ENCODE peak calls at places on chromosomes 16 and 17, in nine cellular contexts. I, J, Y, T, P, H, M, D and Q are unnamed samples.

GRCh38 chr16:77564791-77565390 is 130.1 kb upstream of the ADAMTS18 start:
- DNase-seq in I (no peak), J (no peak), Y (no peak), T (no peak), P (no peak), H (peak), M (no peak), D (no peak), Q (no peak)

GRCh38 chr16:3106205-3106928 is 6.0 kb upstream of the ZNF205 start:
- DNase-seq in I (peak), J (peak), Y (peak), T (peak), P (peak), H (peak), M (peak), D (peak), Q (peak)

GRCh38 chr16:2149630-2150417 is 1.4 kb downstream of the RAB26 start:
- DNase-seq in I (no peak), J (peak), Y (peak), T (peak), P (no peak), H (no peak), M (peak), D (peak), Q (peak)

GRCh38 chr17:16938496-16939270 is 33.2 kb downstream of the TNFRSF13B start:
- DNase-seq in I (no peak), J (no peak), Y (peak), T (no peak), P (no peak), H (no peak), M (no peak), D (no peak), Q (peak)

GRCh38 chr16:75097941-75098897 is 18.4 kb downstream of the LDHD start:
- DNase-seq in I (no peak), J (peak), Y (no peak), T (no peak), P (no peak), H (no peak), M (no peak), D (peak), Q (no peak)

GRCh38 chr17:39218906-39219305 is 6.8 kb downstream of the STAC2 start:
- DNase-seq in I (no peak), J (no peak), Y (no peak), T (no peak), P (no peak), H (no peak), M (no peak), D (no peak), Q (no peak)

GRCh38 chr17:6539871-6540270 is 16.5 kb downstream of the PITPNM3 start:
- DNase-seq in I (no peak), J (no peak), Y (peak), T (no peak), P (no peak), H (no peak), M (no peak), D (no peak), Q (no peak)

GRCh38 chr17:28076138-28076537 is 33.7 kb downstream of the NLK start:
- DNase-seq in I (no peak), J (no peak), Y (no peak), T (no peak), P (no peak), H (no peak), M (no peak), D (no peak), Q (no peak)

GRCh38 chr16:75380870-75381269 is 52.4 kb downstream of the CFDP1 start:
- DNase-seq in I (no peak), J (peak), Y (no peak), T (no peak), P (no peak), H (no peak), M (no peak), D (no peak), Q (no peak)

GRCh38 chr16:75262800-75263127 is 11.3 kb upstream of the BCAR1 start:
- DNase-seq in I (no peak), J (no peak), Y (no peak), T (no peak), P (no peak), H (no peak), M (no peak), D (no peak), Q (no peak)

GRCh38 chr17:9115446-9116265 is 94.3 kb downstream of the NTN1 start:
- DNase-seq in I (peak), J (peak), Y (no peak), T (peak), P (peak), H (peak), M (no peak), D (peak), Q (peak)

GRCh38 chr17:37701424-37702020 is 43.3 kb downstream of the HNF1B start:
- DNase-seq in I (no peak), J (peak), Y (no peak), T (no peak), P (no peak), H (no peak), M (peak), D (no peak), Q (no peak)

GRCh38 chr17:38786372-38786771 is 13.0 kb downstream of the PIP4K2B start:
- DNase-seq in I (no peak), J (no peak), Y (no peak), T (no peak), P (no peak), H (no peak), M (peak), D (no peak), Q (no peak)

GRCh38 chr17:58156839-58157803 is 8.9 kb downstream of the OR4D1 start:
- DNase-seq in I (peak), J (no peak), Y (peak), T (peak), P (no peak), H (no peak), M (peak), D (peak), Q (no peak)

GRCh38 chr17:51121620-51122472 is 1.2 kb upstream of the SPAG9 start:
- DNase-seq in I (peak), J (peak), Y (peak), T (peak), P (peak), H (peak), M (peak), D (peak), Q (peak)

GRCh38 chr16:75931043-75931442 is 204.8 kb upstream of the CPHXL start:
- DNase-seq in I (no peak), J (peak), Y (no peak), T (no peak), P (no peak), H (peak), M (peak), D (no peak), Q (no peak)

GRCh38 chr17:5481451-5481850 is 4.5 kb downstream of the DERL2 start:
- DNase-seq in I (no peak), J (no peak), Y (no peak), T (no peak), P (no peak), H (no peak), M (no peak), D (no peak), Q (no peak)

GRCh38 chr16:57711-58110 is 4.1 kb downstream of the SNRNP25 start:
- DNase-seq in I (no peak), J (no peak), Y (no peak), T (no peak), P (no peak), H (no peak), M (no peak), D (no peak), Q (no peak)

GRCh38 chr17:60163108-60163784 is 13.5 kb downstream of the CA4 start:
- DNase-seq in I (peak), J (no peak), Y (no peak), T (no peak), P (no peak), H (no peak), M (no peak), D (no peak), Q (no peak)

GRCh38 chr17:60158751-60159478 is 9.1 kb downstream of the CA4 start:
- DNase-seq in I (no peak), J (no peak), Y (no peak), T (no peak), P (no peak), H (no peak), M (no peak), D (peak), Q (no peak)

GRCh38 chr17:60159479-60159866 is 9.7 kb downstream of the CA4 start:
- DNase-seq in I (no peak), J (no peak), Y (no peak), T (no peak), P (no peak), H (no peak), M (no peak), D (no peak), Q (no peak)

GRCh38 chr17:60161598-60162330 is 12.0 kb downstream of the CA4 start:
- DNase-seq in I (no peak), J (no peak), Y (peak), T (no peak), P (no peak), H (no peak), M (no peak), D (peak), Q (peak)

DNA sequence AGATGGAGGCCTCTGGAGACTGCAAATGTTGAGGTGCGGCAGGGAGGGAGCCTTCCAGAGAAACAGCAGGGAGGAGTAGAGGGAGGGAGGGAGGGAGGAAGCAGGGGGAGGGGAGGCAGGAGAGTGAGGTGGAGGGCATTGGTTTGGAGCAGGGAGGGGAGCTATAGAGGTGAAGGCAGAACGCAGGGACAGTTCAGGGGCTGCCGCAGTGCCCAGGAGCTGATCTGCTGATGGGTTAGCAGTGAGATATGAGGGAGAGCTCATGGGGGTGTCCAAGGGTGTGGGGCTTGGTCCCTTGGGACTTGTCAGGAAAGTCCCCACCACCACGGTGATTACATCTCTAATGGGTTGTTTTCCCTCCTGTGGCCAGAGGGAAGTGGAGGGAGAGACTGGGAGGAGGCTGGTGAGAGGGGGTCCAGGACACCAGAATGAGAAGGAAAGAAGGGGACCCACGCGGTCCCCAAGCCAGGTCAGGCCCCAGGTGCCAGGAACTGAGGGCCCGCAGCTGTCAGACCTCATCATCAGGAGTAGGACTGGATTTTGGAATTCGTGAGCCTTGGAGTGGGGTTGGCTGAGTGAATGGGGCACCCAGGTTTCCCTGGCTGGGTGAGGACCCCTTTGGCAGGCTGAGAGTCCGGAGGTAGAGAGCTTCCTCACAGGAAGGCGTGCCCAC is 11.2 kb downstream of the CA4 start:
- DNase-seq in I (no peak), J (no peak), Y (no peak), T (no peak), P (no peak), H (no peak), M (no peak), D (no peak), Q (no peak)
- H3K4me3 ChIP-seq in I (no peak), J (no peak), Y (no peak), T (no peak), P (no peak), H (no peak), M (no peak), D (no peak), Q (no peak)

GRCh38 chr17:78372811-78373210 is 5.6 kb upstream of the PGS1 start:
- DNase-seq in I (no peak), J (no peak), Y (no peak), T (no peak), P (no peak), H (no peak), M (no peak), D (no peak), Q (no peak)

GRCh38 chr17:78376161-78376560 is 2.3 kb upstream of the PGS1 start:
- DNase-seq in I (no peak), J (no peak), Y (no peak), T (no peak), P (no peak), H (no peak), M (no peak), D (no peak), Q (no peak)

GRCh38 chr17:78375401-78376079 is 2.9 kb upstream of the PGS1 start:
- DNase-seq in I (peak), J (peak), Y (peak), T (peak), P (no peak), H (peak), M (peak), D (no peak), Q (no peak)

GRCh38 chr17:78374189-78374588 is 4.3 kb upstream of the PGS1 start:
- DNase-seq in I (no peak), J (peak), Y (no peak), T (no peak), P (no peak), H (no peak), M (peak), D (no peak), Q (no peak)

GRCh38 chr17:78374631-78375274 is 3.7 kb upstream of the PGS1 start:
- DNase-seq in I (no peak), J (peak), Y (no peak), T (no peak), P (no peak), H (peak), M (peak), D (no peak), Q (no peak)
- H3K4me3 ChIP-seq in I (no peak), J (no peak), Y (no peak), T (no peak), P (no peak), H (no peak), M (no peak), D (no peak), Q (no peak)

GRCh38 chr17:50046179-50046578 is 9.7 kb upstream of the ITGA3 start:
- DNase-seq in I (no peak), J (no peak), Y (no peak), T (no peak), P (no peak), H (no peak), M (no peak), D (no peak), Q (no peak)

GRCh38 chr17:50048146-50048720 is 7.7 kb upstream of the ITGA3 start:
- DNase-seq in I (no peak), J (no peak), Y (no peak), T (no peak), P (no peak), H (no peak), M (no peak), D (no peak), Q (no peak)

GRCh38 chr17:50047488-50048126 is 8.3 kb upstream of the ITGA3 start:
- DNase-seq in I (no peak), J (peak), Y (no peak), T (no peak), P (no peak), H (no peak), M (peak), D (peak), Q (no peak)

GRCh38 chr17:50046667-50047066 is 9.2 kb upstream of the ITGA3 start:
- DNase-seq in I (no peak), J (no peak), Y (no peak), T (no peak), P (no peak), H (no peak), M (no peak), D (no peak), Q (peak)

GRCh38 chr17:50047083-50047482 is 8.8 kb upstream of the ITGA3 start:
- DNase-seq in I (no peak), J (no peak), Y (no peak), T (no peak), P (no peak), H (no peak), M (no peak), D (no peak), Q (no peak)
- H3K4me3 ChIP-seq in I (no peak), J (no peak), Y (no peak), T (no peak), P (no peak), H (no peak), M (no peak), D (no peak), Q (no peak)

GRCh38 chr17:72684405-72685020 is 408.0 kb downstream of the SLC39A11 start:
- DNase-seq in I (no peak), J (no peak), Y (no peak), T (no peak), P (no peak), H (no peak), M (no peak), D (no peak), Q (no peak)
- H3K4me3 ChIP-seq in I (no peak), J (no peak), Y (no peak), T (no peak), P (no peak), H (no peak), M (no peak), D (no peak), Q (no peak)

GRCh38 chr16:50741808-50742520 is at the start of gene CYLD:
- DNase-seq in I (peak), J (peak), Y (peak), T (peak), P (peak), H (peak), M (peak), D (peak), Q (peak)
- H3K4me3 ChIP-seq in I (peak), J (peak), Y (peak), T (peak), P (peak), H (peak), M (peak), D (peak), Q (peak)